ENCODE peak calls at places on chromosomes 13 and 19, in four cellular contexts. W, E, Y and Z are unnamed samples. For H3K4me1, the result is how much of the 10 kb centered on the place peaks cover.

GRCh38 chr19:40947573-40947972 is 43.5 kb upstream of the CYP2B6 start:
- DNase-seq in W (no peak), E (no peak), Y (no peak), Z (no peak)

GRCh38 chr19:2867025-2867991 is at the start of gene ZNF556:
- DNase-seq in W (no peak), E (no peak), Y (no peak), Z (no peak)

GRCh38 chr13:39684531-39685137 is 29.2 kb downstream of the COG6 start:
- DNase-seq in W (peak), E (no peak), Y (peak), Z (no peak)

GRCh38 chr19:29543381-29543780 is 17.6 kb downstream of the VSTM2B start:
- DNase-seq in W (no peak), E (no peak), Y (no peak), Z (no peak)

GRCh38 chr13:113991191-113991669 is 17.4 kb upstream of the C13orf46 start:
- DNase-seq in W (no peak), E (no peak), Y (no peak), Z (no peak)

GRCh38 chr13:52711277-52711676 is 28.3 kb downstream of the CNMD start:
- DNase-seq in W (no peak), E (no peak), Y (no peak), Z (no peak)

GRCh38 chr13:33251131-33251629 is 34.4 kb downstream of the STARD13 start:
- DNase-seq in W (peak), E (peak), Y (no peak), Z (no peak)

GRCh38 chr19:56538761-56539263 is at the start of gene ZFP28:
- DNase-seq in W (no peak), E (no peak), Y (no peak), Z (peak)

GRCh38 chr19:10230904-10231623 is at the start of gene S1PR2:
- DNase-seq in W (peak), E (no peak), Y (peak), Z (peak)

GRCh38 chr13:80133631-80134083 is 207.3 kb downstream of the SPRY2 start:
- DNase-seq in W (no peak), E (no peak), Y (no peak), Z (no peak)

GRCh38 chr19:2119916-2120785 is 23.4 kb downstream of the IZUMO4 start:
- DNase-seq in W (no peak), E (no peak), Y (no peak), Z (no peak)

GRCh38 chr19:41426952-41427646 is at the start of gene B3GNT8:
- DNase-seq in W (peak), E (no peak), Y (no peak), Z (peak)

GRCh38 chr13:26037302-26037701 is 14.5 kb downstream of the SHISA2 start:
- DNase-seq in W (no peak), E (no peak), Y (no peak), Z (no peak)

GRCh38 chr19:29211562-29212416 is 1.2 kb downstream of the UQCRFS1 start:
- DNase-seq in W (peak), E (no peak), Y (no peak), Z (no peak)

GRCh38 chr13:36819811-36820140 is 754 bp downstream of the RFXAP start:
- DNase-seq in W (peak), E (no peak), Y (no peak), Z (peak)

GRCh38 chr13:105278797-105279425 is 1256.6 kb downstream of the EFNB2 start:
- DNase-seq in W (peak), E (no peak), Y (no peak), Z (no peak)

GRCh38 chr13:109010912-109011311 is 381.5 kb downstream of the MYO16 start:
- DNase-seq in W (no peak), E (no peak), Y (no peak), Z (no peak)

GRCh38 chr19:41098762-41099161 is 10.5 kb downstream of the CYP2A13 start:
- DNase-seq in W (peak), E (no peak), Y (no peak), Z (no peak)

GRCh38 chr13:89382986-89383385 is 1711.8 kb downstream of the SLITRK5 start:
- DNase-seq in W (no peak), E (no peak), Y (no peak), Z (no peak)

GRCh38 chr13:110194456-110194855 is 112.5 kb downstream of the COL4A1 start:
- DNase-seq in W (no peak), E (no peak), Y (no peak), Z (no peak)

GRCh38 chr19:6509118-6509971 is 7.2 kb upstream of the TUBB4A start:
- DNase-seq in W (peak), E (no peak), Y (no peak), Z (no peak)

GRCh38 chr13:27016871-27017270 is 154.7 kb downstream of the USP12 start:
- DNase-seq in W (no peak), E (no peak), Y (no peak), Z (no peak)

GRCh38 chr13:25840261-25840660 is 211.6 kb downstream of the SHISA2 start:
- DNase-seq in W (no peak), E (no peak), Y (no peak), Z (no peak)

GRCh38 chr19:16338470-16339360 is 14.1 kb downstream of the KLF2 start:
- DNase-seq in W (no peak), E (peak), Y (no peak), Z (peak)

GRCh38 chr13:24742986-24743385 is 21.0 kb upstream of the RNF17 start:
- DNase-seq in W (no peak), E (no peak), Y (no peak), Z (no peak)

DNA sequence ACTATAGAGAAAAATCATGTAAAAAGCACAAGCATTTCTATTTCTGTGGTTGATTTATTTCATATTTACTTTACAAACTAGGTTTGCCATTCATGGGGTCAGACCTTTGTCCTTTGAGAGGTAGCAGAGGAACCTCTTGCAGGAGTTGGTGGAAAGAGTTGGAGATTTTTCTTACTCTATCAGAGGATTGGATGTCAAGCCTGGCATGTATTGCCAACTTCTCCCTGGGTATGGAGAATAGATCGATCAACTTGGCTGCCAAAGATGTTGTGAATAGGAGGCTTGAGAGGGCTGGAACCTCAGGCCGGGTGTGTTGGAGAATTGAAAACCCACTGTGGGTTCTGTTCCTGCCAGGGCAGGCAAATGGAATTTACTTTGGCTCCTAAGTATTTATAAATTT is 81.2 kb downstream of the WDFY2 start:
- DNase-seq in W (no peak), E (no peak), Y (no peak), Z (no peak)
- H3K4me1 ChIP-seq in W (under half), E (under half), Y (under half), Z (under half)

GRCh38 chr13:73015799-73016198 is 43.0 kb upstream of the KLF5 start:
- DNase-seq in W (no peak), E (no peak), Y (no peak), Z (no peak)
- H3K4me1 ChIP-seq in W (under half), E (under half), Y (under half), Z (under half)

GRCh38 chr13:37919329-37919880 is 49.8 kb upstream of the TRPC4 start:
- DNase-seq in W (no peak), E (no peak), Y (no peak), Z (no peak)
- H3K4me1 ChIP-seq in W (under half), E (under half), Y (under half), Z (under half)

DNA sequence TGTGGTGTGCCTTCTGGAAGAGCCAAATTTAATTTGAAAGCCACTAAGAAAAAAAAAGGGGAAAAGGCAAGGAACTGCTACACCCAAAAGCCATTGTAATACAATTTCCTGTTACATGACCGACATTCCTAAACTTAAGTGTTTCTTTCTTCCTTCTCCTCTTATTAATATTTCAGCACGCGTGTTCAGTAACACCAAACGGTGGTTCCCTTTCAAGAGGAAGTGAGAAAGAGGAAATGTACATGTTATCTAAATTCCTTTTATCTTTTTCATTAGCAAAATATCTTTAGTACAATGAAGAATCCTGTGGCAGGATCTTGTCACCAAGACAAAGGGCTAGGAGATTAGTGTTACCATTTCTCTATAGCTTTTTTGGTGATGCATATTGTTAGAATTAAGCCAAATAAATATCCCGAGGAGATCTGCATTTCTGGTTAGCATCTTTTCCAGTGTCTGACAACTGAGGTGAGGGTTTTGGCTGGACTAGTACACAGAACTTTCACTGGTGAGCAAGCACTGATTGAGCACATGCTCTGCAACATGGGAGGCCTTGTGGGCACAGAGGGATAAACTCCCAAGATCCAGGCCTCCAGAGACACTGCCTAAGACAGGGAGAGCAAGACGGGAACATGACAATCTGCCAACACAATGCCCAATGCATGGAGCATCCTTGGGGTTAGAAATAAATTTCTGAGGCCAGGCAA is 22.1 kb downstream of the LATS2 start:
- DNase-seq in W (no peak), E (no peak), Y (no peak), Z (no peak)
- H3K4me1 ChIP-seq in W (under half), E (under half), Y (under half), Z (under half)

DNA sequence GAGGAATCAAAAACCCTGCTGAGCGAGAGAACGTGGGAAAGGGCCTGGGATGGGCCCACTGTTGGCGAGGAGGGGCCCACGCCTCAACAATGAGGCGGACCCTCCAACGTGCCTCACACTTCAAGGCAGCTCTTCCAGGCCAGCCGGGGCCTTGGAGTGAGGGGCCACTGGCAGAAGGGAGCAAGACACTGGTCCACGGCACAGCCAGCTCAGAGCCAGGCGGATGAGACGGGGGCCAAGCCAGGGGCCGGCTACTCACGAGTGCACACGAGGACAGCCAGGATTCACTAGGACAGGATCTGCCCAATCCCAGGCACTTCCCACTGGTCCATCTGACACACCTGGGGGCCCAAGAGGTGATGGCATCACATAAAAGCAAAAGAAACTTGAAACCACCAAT is 20.5 kb downstream of the ELL start:
- DNase-seq in W (no peak), E (no peak), Y (no peak), Z (no peak)
- H3K4me1 ChIP-seq in W (under half), E (half or more), Y (half or more), Z (half or more)

DNA sequence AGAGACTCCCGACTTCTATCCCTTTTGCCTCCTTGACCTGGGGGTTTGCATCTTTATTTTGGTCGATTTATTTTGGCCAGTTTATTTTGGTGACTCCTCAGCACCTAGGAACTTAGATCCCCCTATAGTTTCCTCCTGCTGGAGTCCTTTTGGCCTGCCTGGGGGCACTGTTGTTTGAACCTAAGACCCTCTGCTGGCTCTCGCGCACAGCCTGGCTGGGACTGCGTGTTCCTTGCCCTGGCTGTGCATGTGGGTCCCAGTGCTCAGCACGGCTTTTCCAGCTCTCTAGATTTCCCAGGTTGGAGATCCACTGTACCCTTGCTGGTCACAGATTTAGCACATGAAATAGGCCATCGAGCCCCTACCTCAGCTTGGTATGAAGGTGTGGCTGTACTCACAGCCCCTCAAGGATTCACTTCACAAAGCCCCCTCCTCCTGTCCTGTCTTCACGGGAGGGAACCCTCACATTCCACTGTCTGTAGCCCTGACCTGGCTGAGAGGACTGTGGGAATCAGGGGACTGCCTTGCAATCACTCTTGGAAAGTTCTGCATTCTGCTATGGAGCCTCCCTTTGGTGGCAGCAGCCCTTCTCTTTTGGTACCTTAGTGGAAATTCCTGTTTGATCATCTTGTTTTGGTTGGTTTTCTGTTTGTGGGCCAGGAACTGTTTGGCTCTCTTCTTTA is 8.3 kb downstream of the UBAC2 start:
- DNase-seq in W (no peak), E (no peak), Y (no peak), Z (no peak)
- H3K4me1 ChIP-seq in W (under half), E (under half), Y (under half), Z (under half)

GRCh38 chr19:39140594-39140993 is 15.0 kb downstream of the PAK4 start:
- DNase-seq in W (no peak), E (no peak), Y (no peak), Z (no peak)

GRCh38 chr19:39142655-39143054 is 17.1 kb downstream of the PAK4 start:
- DNase-seq in W (peak), E (no peak), Y (no peak), Z (no peak)

GRCh38 chr19:39140195-39140516 is 14.6 kb downstream of the PAK4 start:
- DNase-seq in W (no peak), E (no peak), Y (no peak), Z (no peak)

GRCh38 chr19:39139305-39140194 is 14.0 kb downstream of the PAK4 start:
- DNase-seq in W (no peak), E (no peak), Y (no peak), Z (no peak)

DNA sequence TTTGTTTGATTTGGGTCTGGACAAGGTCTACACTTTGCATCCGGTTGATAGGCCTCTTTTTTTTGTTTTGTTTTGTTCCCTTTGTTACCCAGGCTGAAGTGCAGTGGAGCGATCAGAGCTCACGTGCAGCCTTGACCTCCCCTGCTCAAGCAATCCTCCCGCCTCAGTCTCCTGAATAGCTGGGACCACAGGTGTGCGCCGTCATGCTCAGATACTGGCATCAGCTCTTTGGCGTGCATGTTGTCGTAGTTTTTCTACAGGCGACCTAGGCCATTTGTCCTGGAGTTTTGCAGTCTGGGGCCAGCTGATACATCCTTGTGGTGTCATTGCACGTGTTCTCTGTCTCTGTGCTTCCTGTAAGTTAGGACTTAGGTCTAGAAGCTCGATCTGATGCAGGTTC is 16.3 kb downstream of the PAK4 start:
- DNase-seq in W (no peak), E (no peak), Y (no peak), Z (no peak)
- H3K4me1 ChIP-seq in W (half or more), E (under half), Y (under half), Z (under half)

GRCh38 chr13:82900453-82900852 is 981.8 kb downstream of the SLITRK1 start:
- DNase-seq in W (no peak), E (no peak), Y (no peak), Z (no peak)

DNA sequence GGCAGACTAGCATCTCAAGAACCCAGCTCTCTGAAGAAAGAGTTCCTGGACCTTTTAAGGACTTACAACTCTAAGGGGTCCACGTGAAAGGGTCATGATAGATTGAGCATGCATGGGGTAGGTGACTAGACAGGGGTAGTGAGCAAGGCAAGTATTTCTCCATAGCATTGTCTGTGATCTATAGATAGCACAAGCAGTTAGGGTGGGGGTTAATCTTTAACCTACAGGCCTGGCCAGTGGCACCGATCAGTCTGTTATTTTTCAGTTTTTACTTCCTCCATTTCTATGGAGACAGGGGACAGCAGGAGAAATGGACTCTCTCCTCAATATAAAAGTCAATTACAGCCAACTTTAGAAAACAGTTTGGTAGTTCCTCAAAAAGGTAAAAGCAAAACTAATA is 983.6 kb downstream of the SLITRK1 start:
- DNase-seq in W (peak), E (no peak), Y (no peak), Z (no peak)
- H3K4me1 ChIP-seq in W (under half), E (under half), Y (under half), Z (under half)

GRCh38 chr19:54138777-54139256 is 1.3 kb downstream of the CNOT3 start:
- DNase-seq in W (no peak), E (no peak), Y (no peak), Z (no peak)

GRCh38 chr19:54136864-54137113 is 773 bp upstream of the CNOT3 start:
- DNase-seq in W (no peak), E (no peak), Y (no peak), Z (no peak)

GRCh38 chr19:54137913-54138776 is 583 bp downstream of the CNOT3 start:
- DNase-seq in W (peak), E (no peak), Y (no peak), Z (peak)

GRCh38 chr19:54136086-54136863 is 1.3 kb upstream of the CNOT3 start:
- DNase-seq in W (peak), E (no peak), Y (no peak), Z (no peak)

GRCh38 chr19:54137114-54137912 is at the start of gene CNOT3:
- DNase-seq in W (peak), E (peak), Y (peak), Z (peak)
- H3K4me1 ChIP-seq in W (under half), E (under half), Y (under half), Z (under half)